ENCODE peak calls at places on chromosomes 4 and X, in six cellular contexts. Y is CD4-positive, CD25-positive, alpha-beta regulatory T cell; O is thoracic aorta; F is kidney epithelial cell; V is tibial nerve; A is GM12865. D is an unnamed sample.

GRCh38 chrX:109632906-109633504 is 8.0 kb upstream of the KCNE5 start:
- DNase-seq in Y (peak), O (no peak), F (no peak), V (no peak), A (no peak), D (no peak)

GRCh38 chr4:154132406-154132805 is 343.5 kb upstream of the SFRP2 start:
- DNase-seq in Y (no peak), O (no peak), F (no peak), V (no peak), A (no peak), D (no peak)

GRCh38 chr4:6308890-6309643 is 39.4 kb downstream of the WFS1 start:
- DNase-seq in Y (no peak), O (no peak), F (no peak), V (no peak), A (no peak), D (no peak)

GRCh38 chrX:53316121-53316859 is 34.9 kb upstream of the IQSEC2 start:
- DNase-seq in Y (no peak), O (no peak), F (no peak), V (no peak), A (no peak), D (no peak)

GRCh38 chrX:25548806-25549205 is 533.0 kb upstream of the ARX start:
- DNase-seq in Y (no peak), O (no peak), F (no peak), V (no peak), A (no peak), D (no peak)

GRCh38 chr4:177484613-177485021 is 42.4 kb upstream of the AGA start:
- DNase-seq in Y (no peak), O (no peak), F (peak), V (no peak), A (no peak), D (no peak)

GRCh38 chr4:87060957-87061356 is 126.1 kb downstream of the AFF1 start:
- DNase-seq in Y (peak), O (no peak), F (peak), V (no peak), A (no peak), D (no peak)

GRCh38 chrX:129510331-129510730 is 13.0 kb downstream of the SMARCA1 start:
- DNase-seq in Y (no peak), O (no peak), F (no peak), V (no peak), A (no peak), D (no peak)

GRCh38 chrX:47030339-47030738 is 47.9 kb upstream of the RGN start:
- DNase-seq in Y (peak), O (no peak), F (peak), V (no peak), A (peak), D (no peak)

GRCh38 chr4:111806331-111806730 is 338.9 kb upstream of the FAM241A start:
- DNase-seq in Y (no peak), O (no peak), F (no peak), V (no peak), A (peak), D (no peak)

GRCh38 chr4:128163177-128164117 is 102.3 kb downstream of the LARP1B start:
- DNase-seq in Y (no peak), O (no peak), F (peak), V (no peak), A (no peak), D (no peak)

GRCh38 chrX:10240918-10241317 is 84.1 kb downstream of the CLCN4 start:
- DNase-seq in Y (no peak), O (no peak), F (no peak), V (no peak), A (peak), D (no peak)

GRCh38 chr4:42985971-42986370 is 93.5 kb downstream of the GRXCR1 start:
- DNase-seq in Y (no peak), O (no peak), F (no peak), V (no peak), A (no peak), D (no peak)

GRCh38 chr4:102022343-102022742 is 231.8 kb downstream of the BANK1 start:
- DNase-seq in Y (no peak), O (no peak), F (no peak), V (no peak), A (no peak), D (no peak)

GRCh38 chr4:101284546-101284945 is 62.8 kb downstream of the PPP3CA start:
- DNase-seq in Y (no peak), O (no peak), F (no peak), V (no peak), A (no peak), D (no peak)

GRCh38 chr4:35952751-35953150 is 291.6 kb downstream of the ARAP2 start:
- DNase-seq in Y (no peak), O (no peak), F (no peak), V (no peak), A (no peak), D (no peak)

GRCh38 chrX:118325453-118325852 is 20.5 kb upstream of the WDR44 start:
- DNase-seq in Y (peak), O (no peak), F (no peak), V (no peak), A (peak), D (no peak)

GRCh38 chr4:186304816-186305520 is 39.0 kb downstream of the F11 start:
- DNase-seq in Y (no peak), O (no peak), F (no peak), V (no peak), A (no peak), D (no peak)

GRCh38 chrX:68912113-68912980 is 83.5 kb downstream of the EFNB1 start:
- DNase-seq in Y (no peak), O (no peak), F (no peak), V (no peak), A (no peak), D (no peak)

GRCh38 chr4:66094070-66094469 is 423.8 kb upstream of the EPHA5 start:
- DNase-seq in Y (no peak), O (no peak), F (no peak), V (no peak), A (no peak), D (no peak)

GRCh38 chr4:82287720-82288119 is 86.1 kb downstream of the HNRNPD start:
- DNase-seq in Y (peak), O (no peak), F (no peak), V (no peak), A (no peak), D (no peak)

GRCh38 chr4:174157106-174157607 is 126.3 kb downstream of the FBXO8 start:
- DNase-seq in Y (no peak), O (no peak), F (no peak), V (no peak), A (no peak), D (no peak)

GRCh38 chrX:45233541-45233940 is 32.9 kb upstream of the DIPK2B start:
- DNase-seq in Y (no peak), O (no peak), F (no peak), V (no peak), A (no peak), D (no peak)

GRCh38 chrX:136674270-136674986 is 26.5 kb downstream of the CD40LG start:
- DNase-seq in Y (peak), O (no peak), F (no peak), V (no peak), A (peak), D (no peak)

GRCh38 chrX:10079155-10079711 is 77.5 kb upstream of the CLCN4 start:
- DNase-seq in Y (no peak), O (no peak), F (no peak), V (no peak), A (no peak), D (no peak)

GRCh38 chr4:54433686-54434085 is 204.6 kb downstream of the PDGFRA start:
- DNase-seq in Y (peak), O (no peak), F (no peak), V (no peak), A (peak), D (no peak)

GRCh38 chrX:23811135-23811781 is 28.3 kb downstream of the SAT1 start:
- DNase-seq in Y (no peak), O (no peak), F (no peak), V (no peak), A (no peak), D (no peak)

GRCh38 chr4:152107736-152108500 is 347.1 kb upstream of the GATB start:
- DNase-seq in Y (no peak), O (no peak), F (no peak), V (no peak), A (no peak), D (no peak)

GRCh38 chrX:43349363-43349762 is 306.7 kb upstream of the MAOA start:
- DNase-seq in Y (peak), O (no peak), F (no peak), V (no peak), A (peak), D (no peak)

GRCh38 chr4:162056947-162057346 is 106.9 kb downstream of the FSTL5 start:
- DNase-seq in Y (no peak), O (no peak), F (no peak), V (no peak), A (no peak), D (no peak)

GRCh38 chr4:150673793-150674192 is 91.8 kb downstream of the MAB21L2 start:
- DNase-seq in Y (no peak), O (no peak), F (no peak), V (no peak), A (peak), D (no peak)

GRCh38 chr4:131052646-131053045 is 1956.7 kb downstream of the C4orf33 start:
- DNase-seq in Y (no peak), O (no peak), F (no peak), V (no peak), A (no peak), D (no peak)

GRCh38 chr4:26583538-26583864 is 383 bp upstream of the TBC1D19 start:
- DNase-seq in Y (peak), O (no peak), F (no peak), V (no peak), A (no peak), D (no peak)

GRCh38 chrX:2513120-2513664 is 12.4 kb upstream of the DHRSX start:
- DNase-seq in Y (no peak), O (no peak), F (no peak), V (no peak), A (no peak), D (no peak)

D was measured in left ventricle myocardium inferior.